ENCODE peak calls at places on chromosomes 6 and 20, in four cellular contexts. One of them, this sample, is unnamed.
A peak's percentile ranks its signal among the peaks of the same experiment; 100 is the strongest.

GRCh38 chr6:6834356-6835342 is 246.1 kb downstream of the LY86 start:
- DNase-seq in PC-3: peak; percentile 51
- DNase-seq in mammary epithelial cell: peak; percentile 74
- DNase-seq in HCT116: no peak
- DNase-seq in this sample: peak; percentile 45

GRCh38 chr6:150074651-150075416 is 5.9 kb upstream of the ULBP3 start:
- DNase-seq in HCT116: no peak
- DNase-seq in mammary epithelial cell: no peak
- DNase-seq in PC-3: no peak
- DNase-seq in this sample: no peak

GRCh38 chr20:62614085-62614960 is 28.0 kb upstream of the SLCO4A1 start:
- DNase-seq in PC-3: no peak
- DNase-seq in HCT116: no peak
- DNase-seq in mammary epithelial cell: no peak
- DNase-seq in this sample: no peak

GRCh38 chr20:58694241-58695083 is 1.9 kb downstream of the NPEPL1 start:
- DNase-seq in HCT116: no peak
- DNase-seq in mammary epithelial cell: no peak
- DNase-seq in PC-3: no peak
- DNase-seq in this sample: peak; percentile 4

GRCh38 chr20:63448050-63448449 is 24.4 kb downstream of the KCNQ2 start:
- DNase-seq in PC-3: no peak
- DNase-seq in HCT116: no peak
- DNase-seq in mammary epithelial cell: no peak
- DNase-seq in this sample: no peak

GRCh38 chr6:129852257-129852858 is 8.8 kb downstream of the TMEM244 start:
- DNase-seq in HCT116: peak; percentile 34
- DNase-seq in mammary epithelial cell: no peak
- DNase-seq in PC-3: no peak
- DNase-seq in this sample: no peak

GRCh38 chr6:70310063-70310694 is 7.3 kb upstream of the COL9A1 start:
- DNase-seq in mammary epithelial cell: peak; percentile 48
- DNase-seq in PC-3: peak; percentile 74
- DNase-seq in HCT116: peak; percentile 40
- DNase-seq in this sample: no peak

GRCh38 chr6:41375598-41376151 is 40.3 kb downstream of the NCR2 start:
- DNase-seq in mammary epithelial cell: no peak
- DNase-seq in PC-3: no peak
- DNase-seq in HCT116: no peak
- DNase-seq in this sample: no peak

GRCh38 chr6:28337103-28337520 is 1.2 kb upstream of the ZSCAN31 start:
- DNase-seq in mammary epithelial cell: no peak
- DNase-seq in HCT116: no peak
- DNase-seq in PC-3: no peak
- DNase-seq in this sample: no peak

GRCh38 chr20:22582960-22583772 is 1.2 kb downstream of the FOXA2 start:
- DNase-seq in mammary epithelial cell: no peak
- DNase-seq in PC-3: peak; percentile 17
- DNase-seq in HCT116: no peak
- DNase-seq in this sample: no peak

GRCh38 chr20:20037960-20038359 is 14.3 kb downstream of the CRNKL1 start:
- DNase-seq in mammary epithelial cell: no peak
- DNase-seq in PC-3: no peak
- DNase-seq in HCT116: no peak
- DNase-seq in this sample: no peak

GRCh38 chr6:1190361-1190760 is 121.5 kb upstream of the FOXQ1 start:
- DNase-seq in mammary epithelial cell: peak; percentile 87
- DNase-seq in HCT116: no peak
- DNase-seq in PC-3: peak; percentile 58
- DNase-seq in this sample: no peak

GRCh38 chr20:62782149-62782892 is 14.0 kb upstream of the MRGBP start:
- DNase-seq in mammary epithelial cell: no peak
- DNase-seq in HCT116: no peak
- DNase-seq in PC-3: no peak
- DNase-seq in this sample: no peak

GRCh38 chr20:61254881-61255589 is 3.0 kb downstream of the CDH4 start:
- DNase-seq in HCT116: no peak
- DNase-seq in mammary epithelial cell: peak; percentile 80
- DNase-seq in PC-3: peak; percentile 9
- DNase-seq in this sample: no peak

GRCh38 chr20:61923371-61924166 is 142.1 kb downstream of the TAF4 start:
- DNase-seq in PC-3: no peak
- DNase-seq in HCT116: no peak
- DNase-seq in mammary epithelial cell: no peak
- DNase-seq in this sample: no peak

GRCh38 chr20:50286609-50287008 is 96.0 kb downstream of the CEBPB start:
- DNase-seq in mammary epithelial cell: peak; percentile 37
- DNase-seq in HCT116: no peak
- DNase-seq in PC-3: peak; percentile 46
- DNase-seq in this sample: no peak

GRCh38 chr6:137094411-137095008 is 49.7 kb upstream of the IL20RA start:
- DNase-seq in mammary epithelial cell: peak; percentile 43
- DNase-seq in PC-3: peak; percentile 83
- DNase-seq in HCT116: peak; percentile 56
- DNase-seq in this sample: peak; percentile 82

GRCh38 chr6:4274382-4275082 is 139.2 kb upstream of the ECI2 start:
- DNase-seq in HCT116: no peak
- DNase-seq in mammary epithelial cell: no peak
- DNase-seq in PC-3: no peak
- DNase-seq in this sample: no peak

GRCh38 chr6:45697605-45698004 is 318.1 kb downstream of the CLIC5 start:
- DNase-seq in HCT116: peak; percentile 35
- DNase-seq in mammary epithelial cell: peak; percentile 94
- DNase-seq in PC-3: peak; percentile 88
- DNase-seq in this sample: no peak

GRCh38 chr20:16106191-16106849 is 466.9 kb downstream of the KIF16B start:
- DNase-seq in HCT116: no peak
- DNase-seq in PC-3: peak; percentile 97
- DNase-seq in mammary epithelial cell: peak; percentile 64
- DNase-seq in this sample: no peak

GRCh38 chr6:66226099-66226498 is 519.1 kb upstream of the EYS start:
- DNase-seq in HCT116: no peak
- DNase-seq in mammary epithelial cell: no peak
- DNase-seq in PC-3: peak; percentile 38
- DNase-seq in this sample: no peak

GRCh38 chr6:139603554-139603953 is 229.1 kb upstream of the CITED2 start:
- DNase-seq in mammary epithelial cell: no peak
- DNase-seq in HCT116: no peak
- DNase-seq in PC-3: no peak
- DNase-seq in this sample: no peak

GRCh38 chr6:11241793-11242201 is 9.3 kb upstream of the NEDD9 start:
- DNase-seq in mammary epithelial cell: no peak
- DNase-seq in PC-3: no peak
- DNase-seq in HCT116: no peak
- DNase-seq in this sample: no peak

GRCh38 chr6:163782436-163783003 is 368.0 kb downstream of the QKI start:
- DNase-seq in mammary epithelial cell: no peak
- DNase-seq in PC-3: no peak
- DNase-seq in HCT116: no peak
- DNase-seq in this sample: no peak

GRCh38 chr6:75275067-75275466 is 9.5 kb downstream of the TMEM30A start:
- DNase-seq in PC-3: peak; percentile 89
- DNase-seq in HCT116: no peak
- DNase-seq in mammary epithelial cell: peak; percentile 79
- DNase-seq in this sample: no peak
- H3K4me1 ChIP-seq in PC-3: peaks cover 47% of the 10 kb centered on the region
- H3K4me1 ChIP-seq in HCT116: no peaks in the 10 kb centered on the region
- H3K4me1 ChIP-seq in mammary epithelial cell: peaks cover 38% of the 10 kb centered on the region
- H3K4me1 ChIP-seq in this sample: peaks cover 13% of the 10 kb centered on the region

GRCh38 chr6:52726193-52726542 is 37.1 kb downstream of the GSTA2 start:
- DNase-seq in HCT116: no peak
- DNase-seq in PC-3: no peak
- DNase-seq in mammary epithelial cell: no peak
- DNase-seq in this sample: no peak

GRCh38 chr6:52726741-52727535 is 36.3 kb downstream of the GSTA2 start:
- DNase-seq in HCT116: no peak
- DNase-seq in PC-3: peak; percentile 19
- DNase-seq in mammary epithelial cell: peak; percentile 84
- DNase-seq in this sample: no peak

GRCh38 chr6:52729594-52729993 is 33.7 kb downstream of the GSTA2 start:
- DNase-seq in PC-3: no peak
- DNase-seq in mammary epithelial cell: no peak
- DNase-seq in HCT116: no peak
- DNase-seq in this sample: no peak

GRCh38 chr6:52728394-52728793 is 34.9 kb downstream of the GSTA2 start:
- DNase-seq in mammary epithelial cell: no peak
- DNase-seq in PC-3: peak; percentile 46
- DNase-seq in HCT116: no peak
- DNase-seq in this sample: no peak

DNA sequence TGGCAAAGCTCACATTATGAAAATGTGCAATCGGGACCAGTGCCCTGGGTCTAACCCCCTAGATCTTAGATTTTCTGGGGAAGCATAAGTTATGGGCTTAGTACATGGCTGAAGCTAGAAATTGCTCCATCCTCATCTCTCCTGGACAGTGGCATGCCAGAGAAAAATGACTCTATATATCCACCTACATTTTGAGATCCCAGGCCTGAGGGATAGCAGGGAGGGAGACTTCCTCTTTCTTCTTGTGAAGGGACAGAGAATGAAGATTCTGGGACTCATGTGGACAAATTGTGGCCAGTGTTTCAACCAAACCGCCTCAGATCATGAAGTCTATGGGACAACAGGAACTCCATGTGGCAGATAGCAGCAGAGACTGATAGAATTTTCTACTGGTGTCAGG is 35.4 kb downstream of the GSTA2 start:
- DNase-seq in PC-3: no peak
- DNase-seq in HCT116: no peak
- DNase-seq in mammary epithelial cell: no peak
- DNase-seq in this sample: no peak
- H3K79me2 ChIP-seq in PC-3: no peaks in the 10 kb centered on the region
- H3K79me2 ChIP-seq in HCT116: no peaks in the 10 kb centered on the region
- H3K79me2 ChIP-seq in mammary epithelial cell: no peaks in the 10 kb centered on the region
- H3K79me2 ChIP-seq in this sample: no peaks in the 10 kb centered on the region

GRCh38 chr20:4546786-4547185 is 174.9 kb upstream of the PRND start:
- DNase-seq in PC-3: peak; percentile 97
- DNase-seq in HCT116: peak; percentile 65
- DNase-seq in mammary epithelial cell: peak; percentile 79
- DNase-seq in this sample: no peak
- H3K9ac ChIP-seq in PC-3: peak overlapping the region; percentile 6
- H3K9ac ChIP-seq in HCT116: no peak overlapping the region
- H3K9ac ChIP-seq in mammary epithelial cell: no peak overlapping the region
- H3K9ac ChIP-seq in this sample: no peak overlapping the region

DNA sequence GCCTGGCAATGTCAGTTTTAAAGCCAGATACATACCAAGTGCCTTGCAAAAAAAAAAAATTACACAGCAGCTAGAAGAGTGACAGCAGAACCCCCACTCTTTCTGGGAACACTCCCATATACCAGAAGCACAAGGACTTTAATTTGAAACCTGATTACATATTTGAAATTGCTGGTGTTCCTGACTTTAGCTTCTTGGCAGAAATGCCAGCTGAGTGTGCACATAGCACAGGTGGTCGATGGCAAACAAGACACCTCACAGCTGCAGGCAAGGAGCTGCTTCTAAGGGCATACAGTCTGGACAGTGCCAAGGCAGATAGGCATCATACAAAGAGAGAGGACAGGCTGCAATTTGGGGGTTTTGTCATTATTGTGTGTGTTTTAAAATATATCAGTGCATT is 150.7 kb upstream of the SGK1 start:
- DNase-seq in PC-3: no peak
- DNase-seq in mammary epithelial cell: no peak
- DNase-seq in HCT116: no peak
- DNase-seq in this sample: no peak
- H3K4me1 ChIP-seq in PC-3: peaks cover 16% of the 10 kb centered on the region
- H3K4me1 ChIP-seq in mammary epithelial cell: peaks cover 43% of the 10 kb centered on the region
- H3K4me1 ChIP-seq in HCT116: no peaks in the 10 kb centered on the region
- H3K4me1 ChIP-seq in this sample: no peaks in the 10 kb centered on the region